ENCODE peak calls at places on chromosomes 12 and 14, in nine cellular contexts. One of them, this sample, is unnamed.
A peak's percentile ranks its signal among the peaks of the same experiment; 100 is the strongest.

GRCh38 chr12:42173961-42174521 is 29.4 kb upstream of the GXYLT1 start:
- DNase-seq in sigmoid colon: no peak
- DNase-seq in mesothelial cell of epicardium: no peak
- DNase-seq in epithelial cell of proximal tubule: no peak
- DNase-seq in body of pancreas: no peak
- DNase-seq in neural progenitor cell: no peak
- DNase-seq in omental fat pad: no peak
- DNase-seq in pancreas: no peak
- DNase-seq in cardiac fibroblast: no peak
- DNase-seq in this sample: no peak

GRCh38 chr14:67410313-67410712 is 1.7 kb downstream of the PLEK2 start:
- DNase-seq in sigmoid colon: peak; percentile 36
- DNase-seq in mesothelial cell of epicardium: no peak
- DNase-seq in epithelial cell of proximal tubule: no peak
- DNase-seq in body of pancreas: no peak
- DNase-seq in neural progenitor cell: no peak
- DNase-seq in omental fat pad: no peak
- DNase-seq in pancreas: no peak
- DNase-seq in cardiac fibroblast: no peak
- DNase-seq in this sample: no peak

GRCh38 chr12:49838973-49839633 is 3.8 kb downstream of the BCDIN3D start:
- DNase-seq in sigmoid colon: no peak
- DNase-seq in mesothelial cell of epicardium: no peak
- DNase-seq in epithelial cell of proximal tubule: no peak
- DNase-seq in body of pancreas: peak; percentile 36
- DNase-seq in neural progenitor cell: peak; percentile 60
- DNase-seq in omental fat pad: no peak
- DNase-seq in pancreas: peak; percentile 30
- DNase-seq in cardiac fibroblast: peak; percentile 69
- DNase-seq in this sample: no peak

GRCh38 chr12:116066381-116067230 is 210.9 kb downstream of the MED13L start:
- DNase-seq in sigmoid colon: no peak
- DNase-seq in mesothelial cell of epicardium: no peak
- DNase-seq in epithelial cell of proximal tubule: no peak
- DNase-seq in body of pancreas: peak; percentile 66
- DNase-seq in neural progenitor cell: peak; percentile 63
- DNase-seq in omental fat pad: no peak
- DNase-seq in pancreas: peak; percentile 55
- DNase-seq in cardiac fibroblast: peak; percentile 65
- DNase-seq in this sample: no peak

GRCh38 chr14:26596722-26597030 is 1.2 kb downstream of the NOVA1 start:
- DNase-seq in sigmoid colon: peak; percentile 63
- DNase-seq in mesothelial cell of epicardium: no peak
- DNase-seq in epithelial cell of proximal tubule: no peak
- DNase-seq in body of pancreas: no peak
- DNase-seq in neural progenitor cell: no peak
- DNase-seq in omental fat pad: no peak
- DNase-seq in pancreas: no peak
- DNase-seq in cardiac fibroblast: peak; percentile 23
- DNase-seq in this sample: no peak

GRCh38 chr14:43956741-43957140 is 550.3 kb downstream of the FSCB start:
- DNase-seq in sigmoid colon: no peak
- DNase-seq in mesothelial cell of epicardium: no peak
- DNase-seq in epithelial cell of proximal tubule: no peak
- DNase-seq in body of pancreas: no peak
- DNase-seq in neural progenitor cell: no peak
- DNase-seq in omental fat pad: no peak
- DNase-seq in pancreas: no peak
- DNase-seq in cardiac fibroblast: no peak
- DNase-seq in this sample: no peak

GRCh38 chr12:71214511-71215285 is 56.9 kb upstream of the TSPAN8 start:
- DNase-seq in sigmoid colon: no peak
- DNase-seq in mesothelial cell of epicardium: no peak
- DNase-seq in epithelial cell of proximal tubule: peak; percentile 80
- DNase-seq in body of pancreas: peak; percentile 45
- DNase-seq in neural progenitor cell: peak; percentile 70
- DNase-seq in omental fat pad: no peak
- DNase-seq in pancreas: no peak
- DNase-seq in cardiac fibroblast: no peak
- DNase-seq in this sample: no peak

GRCh38 chr12:50066402-50066801 is 9.0 kb downstream of the ASIC1 start:
- DNase-seq in sigmoid colon: peak; percentile 79
- DNase-seq in mesothelial cell of epicardium: no peak
- DNase-seq in epithelial cell of proximal tubule: peak; percentile 76
- DNase-seq in body of pancreas: no peak
- DNase-seq in neural progenitor cell: peak; percentile 66
- DNase-seq in omental fat pad: no peak
- DNase-seq in pancreas: no peak
- DNase-seq in cardiac fibroblast: peak; percentile 84
- DNase-seq in this sample: no peak

GRCh38 chr12:7113389-7113871 is 4.4 kb upstream of the C1RL start:
- DNase-seq in sigmoid colon: peak; percentile 67
- DNase-seq in mesothelial cell of epicardium: no peak
- DNase-seq in epithelial cell of proximal tubule: no peak
- DNase-seq in body of pancreas: peak; percentile 46
- DNase-seq in neural progenitor cell: peak; percentile 54
- DNase-seq in omental fat pad: no peak
- DNase-seq in pancreas: no peak
- DNase-seq in cardiac fibroblast: peak; percentile 62
- DNase-seq in this sample: no peak

GRCh38 chr14:89244720-89245119 is 172.3 kb downstream of the FOXN3 start:
- DNase-seq in sigmoid colon: no peak
- DNase-seq in mesothelial cell of epicardium: no peak
- DNase-seq in epithelial cell of proximal tubule: no peak
- DNase-seq in body of pancreas: no peak
- DNase-seq in neural progenitor cell: no peak
- DNase-seq in omental fat pad: no peak
- DNase-seq in pancreas: no peak
- DNase-seq in cardiac fibroblast: no peak
- DNase-seq in this sample: no peak

GRCh38 chr12:33988888-33989287 is 33.4 kb upstream of the ALG10 start:
- DNase-seq in sigmoid colon: no peak
- DNase-seq in mesothelial cell of epicardium: no peak
- DNase-seq in epithelial cell of proximal tubule: peak; percentile 27
- DNase-seq in body of pancreas: no peak
- DNase-seq in neural progenitor cell: peak; percentile 7
- DNase-seq in omental fat pad: no peak
- DNase-seq in pancreas: no peak
- DNase-seq in cardiac fibroblast: peak; percentile 27
- DNase-seq in this sample: no peak

GRCh38 chr14:50697659-50698290 is 29.7 kb upstream of the SAV1 start:
- DNase-seq in sigmoid colon: no peak
- DNase-seq in mesothelial cell of epicardium: no peak
- DNase-seq in epithelial cell of proximal tubule: no peak
- DNase-seq in body of pancreas: no peak
- DNase-seq in neural progenitor cell: no peak
- DNase-seq in omental fat pad: no peak
- DNase-seq in pancreas: no peak
- DNase-seq in cardiac fibroblast: no peak
- DNase-seq in this sample: no peak

GRCh38 chr12:68392376-68392775 is 60.2 kb upstream of the MDM1 start:
- DNase-seq in sigmoid colon: no peak
- DNase-seq in mesothelial cell of epicardium: no peak
- DNase-seq in epithelial cell of proximal tubule: no peak
- DNase-seq in body of pancreas: no peak
- DNase-seq in neural progenitor cell: no peak
- DNase-seq in omental fat pad: no peak
- DNase-seq in pancreas: no peak
- DNase-seq in cardiac fibroblast: no peak
- DNase-seq in this sample: no peak

GRCh38 chr12:64392221-64392620 is 1.7 kb upstream of the C12orf56 start:
- DNase-seq in sigmoid colon: no peak
- DNase-seq in mesothelial cell of epicardium: no peak
- DNase-seq in epithelial cell of proximal tubule: no peak
- DNase-seq in body of pancreas: peak; percentile 8
- DNase-seq in neural progenitor cell: peak; percentile 49
- DNase-seq in omental fat pad: no peak
- DNase-seq in pancreas: no peak
- DNase-seq in cardiac fibroblast: peak; percentile 74
- DNase-seq in this sample: no peak

GRCh38 chr14:66443158-66443695 is 42.9 kb upstream of the CCDC196 start:
- DNase-seq in sigmoid colon: no peak
- DNase-seq in mesothelial cell of epicardium: no peak
- DNase-seq in epithelial cell of proximal tubule: no peak
- DNase-seq in body of pancreas: no peak
- DNase-seq in neural progenitor cell: no peak
- DNase-seq in omental fat pad: no peak
- DNase-seq in pancreas: no peak
- DNase-seq in cardiac fibroblast: no peak
- DNase-seq in this sample: no peak

GRCh38 chr12:18827913-18828312 is 90.0 kb downstream of the CAPZA3 start:
- DNase-seq in sigmoid colon: no peak
- DNase-seq in mesothelial cell of epicardium: no peak
- DNase-seq in epithelial cell of proximal tubule: no peak
- DNase-seq in body of pancreas: no peak
- DNase-seq in neural progenitor cell: no peak
- DNase-seq in omental fat pad: no peak
- DNase-seq in pancreas: no peak
- DNase-seq in cardiac fibroblast: no peak
- DNase-seq in this sample: no peak

DNA sequence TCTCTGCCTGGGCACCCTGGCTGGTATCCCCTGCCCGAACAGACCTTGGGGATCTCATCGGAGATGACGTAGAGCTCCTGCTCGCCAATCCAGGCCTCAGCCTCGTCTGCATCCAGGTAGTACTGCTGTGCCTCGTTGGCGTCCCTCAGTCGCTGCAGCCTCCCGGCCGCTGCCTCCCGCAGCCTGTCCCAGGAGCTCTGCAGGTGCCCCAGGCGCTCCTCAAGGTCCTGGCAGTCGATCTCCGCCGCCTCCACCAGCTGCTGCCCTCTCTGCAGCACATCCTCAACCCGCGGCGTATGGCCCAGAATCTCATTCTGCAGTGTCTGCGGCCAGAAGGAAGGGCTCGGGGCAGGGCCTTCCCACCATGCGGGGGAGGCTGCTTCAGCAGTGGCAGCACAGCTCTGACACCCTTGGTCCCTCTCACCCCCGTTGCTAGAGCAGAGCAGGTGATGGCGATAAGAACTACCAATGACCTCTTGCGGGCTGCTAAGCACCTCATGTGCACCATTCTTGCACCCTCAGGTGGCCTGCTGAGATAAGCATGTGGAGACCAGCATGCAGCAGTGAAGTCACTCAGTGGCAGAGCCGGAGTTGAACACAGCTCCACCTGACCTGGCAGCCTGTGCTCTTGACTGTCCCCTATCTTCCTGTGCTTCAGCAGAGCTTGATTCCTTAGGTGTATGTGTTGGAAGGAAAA is 71.0 kb downstream of the PLEKHG3 start:
- DNase-seq in sigmoid colon: peak; percentile 55
- DNase-seq in mesothelial cell of epicardium: no peak
- DNase-seq in epithelial cell of proximal tubule: no peak
- DNase-seq in body of pancreas: no peak
- DNase-seq in neural progenitor cell: no peak
- DNase-seq in omental fat pad: no peak
- DNase-seq in pancreas: no peak
- DNase-seq in cardiac fibroblast: no peak
- DNase-seq in this sample: no peak
- TF ChIP-seq CTCF in sigmoid colon: no peak
- TF ChIP-seq CTCF in mesothelial cell of epicardium: no peak
- TF ChIP-seq CTCF in epithelial cell of proximal tubule: no peak
- TF ChIP-seq CTCF in body of pancreas: no peak
- TF ChIP-seq CTCF in neural progenitor cell: no peak
- TF ChIP-seq CTCF in omental fat pad: no peak
- TF ChIP-seq CTCF in pancreas: no peak
- TF ChIP-seq CTCF in cardiac fibroblast: no peak
- TF ChIP-seq CTCF in this sample: no peak

DNA sequence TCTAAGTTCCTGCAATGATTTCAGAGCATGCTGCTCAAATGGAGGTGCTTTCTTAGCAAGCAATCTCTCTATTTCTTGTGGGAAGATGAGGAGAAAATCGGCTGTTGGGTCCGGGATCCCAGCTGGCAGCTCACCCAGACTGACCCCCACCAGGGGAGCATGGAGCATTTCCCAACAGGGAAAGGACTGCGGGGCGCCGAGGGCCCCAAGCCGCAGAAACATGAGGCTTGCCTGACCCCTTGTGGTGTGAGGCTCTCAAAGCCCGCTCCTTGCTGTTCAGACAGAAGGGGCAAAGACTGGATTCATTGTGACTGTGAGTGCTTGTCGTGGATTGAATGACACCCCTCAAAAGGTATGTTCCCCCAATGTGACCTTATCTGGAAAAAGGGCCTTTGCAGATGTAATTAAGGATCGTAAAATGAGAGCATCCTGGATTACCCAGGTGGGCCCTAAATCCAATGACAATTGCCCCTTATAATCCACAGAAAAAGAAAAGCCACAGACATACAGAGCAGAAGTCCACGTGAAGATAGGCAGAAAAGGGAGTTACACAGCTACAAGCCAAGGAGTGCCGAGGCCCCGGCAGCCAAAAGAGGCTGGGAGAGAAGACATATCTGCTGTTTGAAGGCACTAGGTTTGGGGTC is 116.3 kb upstream of the VASH1 start:
- DNase-seq in sigmoid colon: peak; percentile 58
- DNase-seq in mesothelial cell of epicardium: peak; percentile 72
- DNase-seq in epithelial cell of proximal tubule: no peak
- DNase-seq in body of pancreas: peak; percentile 13
- DNase-seq in neural progenitor cell: peak; percentile 84
- DNase-seq in omental fat pad: no peak
- DNase-seq in pancreas: peak; percentile 27
- DNase-seq in cardiac fibroblast: peak; percentile 34
- DNase-seq in this sample: peak; percentile 43
- TF ChIP-seq CTCF in sigmoid colon: peak; percentile 60
- TF ChIP-seq CTCF in mesothelial cell of epicardium: peak; percentile 54
- TF ChIP-seq CTCF in epithelial cell of proximal tubule: peak; percentile 62
- TF ChIP-seq CTCF in body of pancreas: peak; percentile 46
- TF ChIP-seq CTCF in neural progenitor cell: peak; percentile 89
- TF ChIP-seq CTCF in omental fat pad: no peak
- TF ChIP-seq CTCF in pancreas: peak; percentile 19
- TF ChIP-seq CTCF in cardiac fibroblast: peak; percentile 44
- TF ChIP-seq CTCF in this sample: peak; percentile 87

DNA sequence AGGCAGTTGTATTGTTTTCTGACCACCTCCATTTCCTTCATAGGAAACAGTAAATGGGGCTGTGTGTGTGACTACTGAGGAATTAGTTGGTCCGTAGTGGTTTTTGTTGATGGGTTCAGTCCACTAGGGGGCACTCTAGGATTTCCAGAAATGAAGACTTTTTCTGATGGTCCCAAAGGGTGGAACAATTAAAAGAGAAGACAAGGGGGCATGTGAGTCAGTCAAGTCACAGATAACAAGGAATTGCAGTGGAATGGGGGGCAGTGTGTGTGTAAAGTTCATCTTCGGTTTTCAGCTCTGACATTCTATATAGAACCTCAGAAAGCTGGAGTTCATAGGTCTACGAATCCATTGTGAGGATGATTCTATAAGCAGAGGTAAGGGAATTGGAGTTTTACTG is 186.6 kb upstream of the OR4E1 start:
- DNase-seq in sigmoid colon: no peak
- DNase-seq in mesothelial cell of epicardium: no peak
- DNase-seq in epithelial cell of proximal tubule: no peak
- DNase-seq in body of pancreas: no peak
- DNase-seq in neural progenitor cell: peak; percentile 56
- DNase-seq in omental fat pad: no peak
- DNase-seq in pancreas: no peak
- DNase-seq in cardiac fibroblast: peak; percentile 39
- DNase-seq in this sample: no peak
- TF ChIP-seq CTCF in sigmoid colon: no peak
- TF ChIP-seq CTCF in mesothelial cell of epicardium: peak; percentile 60
- TF ChIP-seq CTCF in epithelial cell of proximal tubule: peak; percentile 67
- TF ChIP-seq CTCF in body of pancreas: peak; percentile 6
- TF ChIP-seq CTCF in neural progenitor cell: peak; percentile 73
- TF ChIP-seq CTCF in omental fat pad: no peak
- TF ChIP-seq CTCF in pancreas: no peak
- TF ChIP-seq CTCF in cardiac fibroblast: peak; percentile 23
- TF ChIP-seq CTCF in this sample: peak; percentile 46

GRCh38 chr12:94754653-94755052 is 104.3 kb upstream of the TMCC3 start:
- DNase-seq in sigmoid colon: no peak
- DNase-seq in mesothelial cell of epicardium: no peak
- DNase-seq in epithelial cell of proximal tubule: no peak
- DNase-seq in body of pancreas: no peak
- DNase-seq in neural progenitor cell: no peak
- DNase-seq in omental fat pad: no peak
- DNase-seq in pancreas: no peak
- DNase-seq in cardiac fibroblast: peak; percentile 29
- DNase-seq in this sample: no peak
- TF ChIP-seq CTCF in sigmoid colon: no peak
- TF ChIP-seq CTCF in mesothelial cell of epicardium: no peak
- TF ChIP-seq CTCF in epithelial cell of proximal tubule: peak; percentile 52
- TF ChIP-seq CTCF in body of pancreas: no peak
- TF ChIP-seq CTCF in neural progenitor cell: no peak
- TF ChIP-seq CTCF in omental fat pad: no peak
- TF ChIP-seq CTCF in pancreas: no peak
- TF ChIP-seq CTCF in cardiac fibroblast: peak; percentile 49
- TF ChIP-seq CTCF in this sample: no peak